ENCODE peak calls at places on chromosomes 12 and 14, in five cellular contexts. B is astrocyte of the spinal cord, N is GM13976, C is hepatocyte, E is stomach. I is an unnamed sample.

GRCh38 chr14:93173943-93174395 is 10.7 kb downstream of the MOAP1 start:
- DNase-seq in B (no peak), N (no peak), C (peak; percentile 48), E (peak; percentile 14), I (no peak)

GRCh38 chr12:99267038-99267437 is 380.5 kb upstream of the GARIN6 start:
- DNase-seq in B (no peak), N (no peak), C (no peak), E (no peak), I (no peak)

GRCh38 chr12:110647669-110648068 is 33.7 kb downstream of the TCTN1 start:
- DNase-seq in B (no peak), N (peak; percentile 44), C (no peak), E (no peak), I (no peak)

GRCh38 chr12:51269174-51270066 is 795 bp downstream of the SMAGP start:
- DNase-seq in B (peak; percentile 39), N (peak; percentile 68), C (peak; percentile 85), E (peak; percentile 69), I (peak; percentile 75)

GRCh38 chr12:101441835-101442234 is 33.3 kb upstream of the SPIC start:
- DNase-seq in B (no peak), N (no peak), C (no peak), E (no peak), I (no peak)

GRCh38 chr12:532908-533565 is 73.3 kb downstream of the B4GALNT3 start:
- DNase-seq in B (no peak), N (no peak), C (peak; percentile 14), E (no peak), I (no peak)

GRCh38 chr14:101774814-101775213 is 13.3 kb downstream of the PPP2R5C start:
- DNase-seq in B (no peak), N (no peak), C (no peak), E (no peak), I (no peak)

GRCh38 chr12:52454411-52455201 is 2.7 kb upstream of the KRT6B start:
- DNase-seq in B (no peak), N (no peak), C (no peak), E (no peak), I (no peak)

GRCh38 chr12:3371018-3371417 is 120.0 kb upstream of the PRMT8 start:
- DNase-seq in B (no peak), N (no peak), C (no peak), E (no peak), I (no peak)

GRCh38 chr14:82999802-83000201 is 1466.1 kb upstream of the SEL1L start:
- DNase-seq in B (no peak), N (no peak), C (no peak), E (no peak), I (no peak)

GRCh38 chr12:76556373-76556772 is 3.2 kb downstream of the OSBPL8 start:
- DNase-seq in B (no peak), N (no peak), C (no peak), E (no peak), I (no peak)

GRCh38 chr12:27424631-27425230 is 21.8 kb upstream of the SMCO2 start:
- DNase-seq in B (peak; percentile 75), N (no peak), C (peak; percentile 58), E (no peak), I (no peak)
- TF ChIP-seq CTCF in B (peak; percentile 68), N (peak; percentile 20), C (peak; percentile 56), E (peak; percentile 48), I (peak; percentile 48)

DNA sequence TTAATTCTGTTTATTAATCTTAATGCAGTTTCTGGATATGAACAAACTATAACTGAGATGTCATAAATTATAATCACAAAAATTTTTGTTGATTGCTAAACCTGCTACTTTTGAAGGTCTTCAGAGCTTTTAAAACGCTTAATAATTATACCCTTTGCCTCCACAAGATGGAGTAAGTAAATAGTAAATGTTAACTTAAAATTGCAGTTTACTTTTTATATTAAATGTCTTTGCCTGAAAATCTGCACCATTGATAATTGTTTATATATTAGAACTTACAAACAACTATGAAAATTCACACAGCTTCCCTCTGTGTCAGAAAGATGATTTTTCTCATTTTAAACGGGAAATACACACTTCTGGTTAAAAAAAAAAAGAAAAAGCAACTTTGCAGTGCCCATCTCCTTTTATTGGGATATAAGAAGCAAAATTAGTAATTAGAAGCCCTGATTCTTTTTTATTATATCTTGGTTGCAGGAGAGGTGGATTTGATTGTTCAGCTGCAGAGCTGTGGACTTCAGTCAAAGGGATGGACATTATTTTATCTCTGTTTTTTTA is 35.6 kb downstream of the SCFD1 start:
- DNase-seq in B (peak; percentile 10), N (no peak), C (no peak), E (no peak), I (no peak)
- TF ChIP-seq CTCF in B (peak; percentile 35), N (peak; percentile 21), C (peak; percentile 48), E (no peak), I (peak; percentile 66)

GRCh38 chr12:92042791-92043531 is 102.7 kb downstream of the BTG1 start:
- DNase-seq in B (no peak), N (no peak), C (no peak), E (no peak), I (no peak)
- TF ChIP-seq CTCF in B (no peak), N (no peak), C (no peak), E (no peak), I (no peak)

GRCh38 chr12:6949063-6949594 is 2.0 kb upstream of the PTPN6 start:
- DNase-seq in B (no peak), N (no peak), C (no peak), E (no peak), I (no peak)
- TF ChIP-seq CTCF in B (no peak), N (no peak), C (no peak), E (no peak), I (no peak)

GRCh38 chr12:56034586-56035332 is 7.0 kb upstream of the RPS26 start:
- DNase-seq in B (no peak), N (no peak), C (no peak), E (no peak), I (no peak)
- TF ChIP-seq CTCF in B (no peak), N (no peak), C (no peak), E (no peak), I (no peak)

GRCh38 chr14:74400328-74400727 is 25.7 kb downstream of the SYNDIG1L start:
- DNase-seq in B (no peak), N (no peak), C (no peak), E (no peak), I (peak; percentile 31)
- TF ChIP-seq CTCF in B (peak; percentile 10), N (no peak), C (no peak), E (no peak), I (no peak)

GRCh38 chr14:104821971-104822608 is 21.2 kb downstream of the ZBTB42 start:
- DNase-seq in B (no peak), N (no peak), C (peak; percentile 4), E (peak; percentile 23), I (no peak)

GRCh38 chr14:104819361-104819771 is 18.5 kb downstream of the ZBTB42 start:
- DNase-seq in B (no peak), N (no peak), C (peak; percentile 3), E (peak; percentile 23), I (no peak)

GRCh38 chr14:104821229-104821945 is 20.5 kb downstream of the ZBTB42 start:
- DNase-seq in B (no peak), N (no peak), C (peak; percentile 1), E (no peak), I (no peak)

GRCh38 chr14:104818714-104819161 is 17.8 kb downstream of the ZBTB42 start:
- DNase-seq in B (no peak), N (no peak), C (no peak), E (peak; percentile 20), I (no peak)

GRCh38 chr14:104820669-104821228 is 19.8 kb downstream of the ZBTB42 start:
- DNase-seq in B (peak; percentile 74), N (no peak), C (peak; percentile 81), E (peak; percentile 76), I (peak; percentile 74)
- TF ChIP-seq CTCF in B (peak; percentile 83), N (no peak), C (peak; percentile 52), E (peak; percentile 67), I (no peak)

GRCh38 chr12:42819801-42820200 is 230.3 kb upstream of the PRICKLE1 start:
- DNase-seq in B (no peak), N (no peak), C (peak; percentile 23), E (no peak), I (no peak)
- TF ChIP-seq CTCF in B (no peak), N (no peak), C (no peak), E (no peak), I (no peak)

DNA sequence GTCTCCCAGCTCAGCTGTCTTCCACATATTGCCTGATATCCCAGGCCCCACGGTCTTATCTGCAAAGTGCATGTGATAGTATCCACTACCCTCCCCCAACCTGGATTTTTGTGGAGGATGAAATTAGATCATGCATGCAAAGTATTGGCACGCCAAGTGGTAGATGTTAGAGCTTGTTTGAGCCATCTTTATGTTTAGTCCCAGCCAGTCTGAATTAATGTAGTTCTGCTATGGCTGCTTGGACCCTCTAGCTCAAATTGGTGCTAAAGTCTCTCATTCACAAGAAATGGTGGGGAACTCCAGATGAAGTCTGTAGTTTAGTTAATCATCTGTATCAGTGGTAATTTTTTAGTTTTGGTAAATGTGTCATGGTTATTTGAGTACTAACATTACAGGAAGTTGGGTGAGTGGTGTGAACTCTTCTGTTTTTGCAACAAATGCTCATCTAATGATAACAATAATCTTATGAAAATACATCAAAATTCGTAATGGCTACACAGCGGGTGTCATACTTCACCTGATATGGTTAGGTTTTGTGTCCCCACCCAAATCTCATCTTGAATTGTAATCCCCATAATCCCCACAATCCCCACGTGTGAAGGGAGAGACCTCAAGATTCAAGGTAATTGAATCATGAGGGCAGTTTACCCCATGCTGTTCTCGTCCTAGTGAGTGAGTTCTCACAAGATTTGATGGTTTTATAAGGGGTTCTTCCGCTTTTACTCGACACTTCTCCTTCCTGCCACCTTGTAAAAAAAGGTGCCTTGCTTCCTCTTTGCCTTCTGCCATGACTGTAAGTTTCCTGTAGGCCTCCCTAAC is 209.2 kb upstream of the FOXN3 start:
- DNase-seq in B (no peak), N (no peak), C (no peak), E (no peak), I (no peak)
- TF ChIP-seq CTCF in B (no peak), N (no peak), C (no peak), E (no peak), I (no peak)

GRCh38 chr14:74161526-74162158 is 76.9 kb downstream of the LIN52 start:
- DNase-seq in B (no peak), N (no peak), C (no peak), E (no peak), I (peak; percentile 6)
- TF ChIP-seq CTCF in B (no peak), N (no peak), C (no peak), E (no peak), I (no peak)

I was measured in endothelial cell.